ENCODE peak calls at places on chromosomes 16 and 17, in seven cellular contexts. B is HEK293T, H is neural crest cell, N is cardiac muscle cell, G is fibroblast of lung, T is hepatocyte, Y is A549. P is an unnamed sample.

GRCh38 chr17:76562734-76563148 is 22.9 kb downstream of the PRCD start:
- DNase-seq in N (peak), T (no peak), G (peak), B (no peak), Y (no peak), H (no peak), P (no peak)

GRCh38 chr17:57522436-57523005 is 222.6 kb downstream of the CCDC182 start:
- DNase-seq in B (no peak), N (no peak), Y (no peak), T (no peak), H (no peak), G (no peak), P (no peak)

GRCh38 chr17:7883781-7884386 is 4.7 kb upstream of the CHD3 start:
- DNase-seq in G (peak), B (no peak), Y (peak), T (peak), N (peak), H (no peak), P (no peak)

GRCh38 chr16:67919618-67920210 is 11.9 kb downstream of the CTRL start:
- DNase-seq in B (no peak), H (no peak), Y (no peak), T (no peak), G (no peak), N (no peak), P (no peak)

GRCh38 chr17:32551186-32551955 is 64.6 kb downstream of the CDK5R1 start:
- DNase-seq in H (no peak), T (no peak), B (no peak), N (peak), G (peak), Y (no peak), P (no peak)

GRCh38 chr17:72518810-72519597 is 398.2 kb downstream of the SOX9 start:
- DNase-seq in Y (peak), T (peak), H (no peak), N (no peak), G (no peak), B (no peak), P (no peak)

GRCh38 chr17:79619196-79619595 is 8.3 kb upstream of the RBFOX3 start:
- DNase-seq in Y (no peak), G (no peak), T (no peak), B (no peak), N (no peak), H (no peak), P (no peak)

GRCh38 chr17:50425682-50426471 is at the start of gene ACSF2:
- DNase-seq in B (peak), G (peak), N (peak), H (peak), T (peak), Y (peak), P (peak)

GRCh38 chr17:74429604-74430384 is 2.1 kb upstream of the GPRC5C start:
- DNase-seq in B (no peak), N (no peak), G (no peak), T (peak), Y (no peak), H (no peak), P (no peak)

GRCh38 chr16:2476741-2477140 is 1.8 kb downstream of the TBC1D24 start:
- DNase-seq in Y (no peak), G (no peak), H (no peak), N (no peak), B (no peak), T (no peak), P (no peak)

GRCh38 chr17:29146369-29146972 is 33.7 kb downstream of the MYO18A start:
- DNase-seq in B (no peak), G (no peak), T (no peak), N (no peak), H (no peak), Y (no peak), P (no peak)

GRCh38 chr16:75288596-75289120 is 37.2 kb upstream of the BCAR1 start:
- DNase-seq in T (no peak), B (no peak), G (no peak), N (no peak), H (no peak), Y (no peak), P (peak)

GRCh38 chr17:2949469-2950044 is 113.8 kb downstream of the OR1D5 start:
- DNase-seq in N (peak), H (no peak), T (no peak), G (peak), B (no peak), Y (peak), P (no peak)

P was measured in central memory CD8-positive, alpha-beta T cell.